ENCODE peak calls at places on chromosomes 3 and 15, in four cellular contexts. Z is fibroblast of lung, O is heart right ventricle, R is IMR-90. W is an unnamed sample.

GRCh38 chr3:34365766-34366165 is 567.3 kb downstream of the PDCD6IP start:
- DNase-seq in Z (no peak), O (no peak), R (no peak), W (no peak)

GRCh38 chr3:34777361-34777760 is 862.0 kb upstream of the ARPP21 start:
- DNase-seq in Z (no peak), O (no peak), R (no peak), W (no peak)

GRCh38 chr3:194586839-194587238 is 46.4 kb downstream of the TMEM44 start:
- DNase-seq in Z (peak), O (no peak), R (peak), W (no peak)

GRCh38 chr15:53246404-53246803 is 456.3 kb upstream of the ONECUT1 start:
- DNase-seq in Z (no peak), O (no peak), R (no peak), W (no peak)

GRCh38 chr3:100957407-100958100 is 35.7 kb downstream of the ABI3BP start:
- DNase-seq in Z (no peak), O (no peak), R (peak), W (no peak)

GRCh38 chr15:42158941-42159340 is 2.5 kb upstream of the PLA2G4F start:
- DNase-seq in Z (no peak), O (no peak), R (no peak), W (peak)

GRCh38 chr3:108820586-108820985 is 2.0 kb upstream of the TRAT1 start:
- DNase-seq in Z (no peak), O (no peak), R (no peak), W (no peak)

GRCh38 chr3:17473761-17474160 is 268.7 kb downstream of the TBC1D5 start:
- DNase-seq in Z (peak), O (no peak), R (peak), W (no peak)

GRCh38 chr3:114451051-114451451 is 157.2 kb downstream of the TIGIT start:
- DNase-seq in Z (peak), O (no peak), R (no peak), W (no peak)

GRCh38 chr15:48730506-48730905 is 80.4 kb downstream of the CEP152 start:
- DNase-seq in Z (no peak), O (no peak), R (no peak), W (no peak)

GRCh38 chr15:59680870-59681269 is 8.2 kb downstream of the BNIP2 start:
- DNase-seq in Z (no peak), O (no peak), R (peak), W (no peak)

GRCh38 chr3:61627768-61628185 is 66.4 kb downstream of the PTPRG start:
- DNase-seq in Z (peak), O (no peak), R (peak), W (no peak)

GRCh38 chr3:157089455-157090221 is 70.3 kb downstream of the CCNL1 start:
- DNase-seq in Z (no peak), O (peak), R (peak), W (no peak)

GRCh38 chr15:55742927-55743614 is at the start of gene PRTG:
- DNase-seq in Z (peak), O (peak), R (peak), W (peak)

GRCh38 chr3:81816473-81817260 is 55.2 kb upstream of the GBE1 start:
- DNase-seq in Z (peak), O (no peak), R (peak), W (no peak)

GRCh38 chr3:127848131-127849129 is 26.1 kb upstream of the MGLL start:
- DNase-seq in Z (no peak), O (no peak), R (peak), W (no peak)

GRCh38 chr15:49423021-49423420 is at the start of gene FGF7:
- DNase-seq in Z (peak), O (no peak), R (peak), W (no peak)

GRCh38 chr15:63227689-63228088 is 38.3 kb downstream of the RAB8B start:
- DNase-seq in Z (no peak), O (no peak), R (no peak), W (no peak)

GRCh38 chr3:177591371-177591770 is 394.1 kb upstream of the TBL1XR1 start:
- DNase-seq in Z (no peak), O (no peak), R (no peak), W (peak)

GRCh38 chr3:6449099-6449498 is 411.8 kb upstream of the GRM7 start:
- DNase-seq in Z (no peak), O (no peak), R (no peak), W (no peak)

GRCh38 chr3:99549918-99550603 is 88.3 kb upstream of the COL8A1 start:
- DNase-seq in Z (peak), O (no peak), R (peak), W (no peak)

GRCh38 chr3:12835005-12835665 is 6.2 kb downstream of the RPL32 start:
- DNase-seq in Z (no peak), O (no peak), R (no peak), W (no peak)

GRCh38 chr3:12841085-12841969 is at the start of gene RPL32:
- DNase-seq in Z (peak), O (peak), R (peak), W (peak)

GRCh38 chr3:12837295-12837986 is 3.9 kb downstream of the RPL32 start:
- DNase-seq in Z (no peak), O (no peak), R (no peak), W (no peak)

GRCh38 chr3:12840591-12841084 is 727 bp downstream of the RPL32 start:
- DNase-seq in Z (no peak), O (no peak), R (no peak), W (no peak)

DNA sequence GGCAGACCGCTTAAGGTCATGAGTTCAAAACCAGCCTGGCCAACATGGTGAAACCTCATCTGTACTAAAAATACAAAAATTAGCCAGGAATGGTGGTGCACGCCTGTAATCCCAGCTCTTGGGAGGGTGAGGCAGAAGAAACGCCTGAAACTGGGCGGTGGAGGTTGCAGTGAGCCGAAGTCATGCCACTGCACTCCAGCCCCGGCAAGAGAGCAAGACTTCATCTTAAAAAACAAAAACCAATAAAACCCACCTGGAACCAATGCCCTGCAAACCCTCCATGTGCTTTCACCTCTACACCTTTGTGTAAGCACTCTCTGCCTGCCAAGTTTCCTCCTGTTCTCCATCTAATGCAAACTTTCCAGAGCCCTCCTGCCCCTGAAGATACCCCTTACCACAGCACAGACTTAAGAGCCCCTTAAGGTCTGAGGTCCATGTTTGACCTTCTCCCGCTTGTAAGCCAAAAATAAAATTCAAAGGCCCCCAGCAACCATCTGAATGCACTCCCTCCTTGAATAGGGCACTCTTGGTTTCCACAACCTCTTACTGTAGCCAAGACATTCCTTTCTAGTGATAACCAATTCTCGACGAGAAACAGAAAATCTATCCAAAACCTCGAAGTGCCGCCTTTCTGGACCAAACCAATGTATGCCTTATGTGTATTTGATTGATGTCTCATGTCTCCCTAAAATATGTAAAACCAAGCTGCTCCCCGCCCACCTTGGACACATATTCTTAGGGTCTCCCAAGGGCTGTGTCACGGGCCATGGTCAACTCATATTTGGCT is 3.0 kb downstream of the RPL32 start:
- DNase-seq in Z (no peak), O (no peak), R (peak), W (no peak)
- H3K4me3 ChIP-seq in Z (no peak), O (no peak), R (no peak), W (no peak)

GRCh38 chr3:39540162-39540921 is 72.9 kb downstream of the MOBP start:
- DNase-seq in Z (no peak), O (no peak), R (no peak), W (no peak)

GRCh38 chr3:39542588-39542988 is 75.1 kb downstream of the MOBP start:
- DNase-seq in Z (no peak), O (no peak), R (no peak), W (no peak)

GRCh38 chr3:39541442-39541841 is 74.0 kb downstream of the MOBP start:
- DNase-seq in Z (no peak), O (no peak), R (no peak), W (no peak)

GRCh38 chr3:39541917-39542329 is 74.4 kb downstream of the MOBP start:
- DNase-seq in Z (peak), O (no peak), R (peak), W (no peak)
- H3K4me3 ChIP-seq in Z (no peak), O (no peak), R (no peak), W (no peak)

GRCh38 chr3:76245073-76245472 is 459.7 kb upstream of the ZNF717 start:
- DNase-seq in Z (peak), O (no peak), R (no peak), W (no peak)

GRCh38 chr3:76245622-76246021 is 460.3 kb upstream of the ZNF717 start:
- DNase-seq in Z (no peak), O (no peak), R (no peak), W (no peak)

DNA sequence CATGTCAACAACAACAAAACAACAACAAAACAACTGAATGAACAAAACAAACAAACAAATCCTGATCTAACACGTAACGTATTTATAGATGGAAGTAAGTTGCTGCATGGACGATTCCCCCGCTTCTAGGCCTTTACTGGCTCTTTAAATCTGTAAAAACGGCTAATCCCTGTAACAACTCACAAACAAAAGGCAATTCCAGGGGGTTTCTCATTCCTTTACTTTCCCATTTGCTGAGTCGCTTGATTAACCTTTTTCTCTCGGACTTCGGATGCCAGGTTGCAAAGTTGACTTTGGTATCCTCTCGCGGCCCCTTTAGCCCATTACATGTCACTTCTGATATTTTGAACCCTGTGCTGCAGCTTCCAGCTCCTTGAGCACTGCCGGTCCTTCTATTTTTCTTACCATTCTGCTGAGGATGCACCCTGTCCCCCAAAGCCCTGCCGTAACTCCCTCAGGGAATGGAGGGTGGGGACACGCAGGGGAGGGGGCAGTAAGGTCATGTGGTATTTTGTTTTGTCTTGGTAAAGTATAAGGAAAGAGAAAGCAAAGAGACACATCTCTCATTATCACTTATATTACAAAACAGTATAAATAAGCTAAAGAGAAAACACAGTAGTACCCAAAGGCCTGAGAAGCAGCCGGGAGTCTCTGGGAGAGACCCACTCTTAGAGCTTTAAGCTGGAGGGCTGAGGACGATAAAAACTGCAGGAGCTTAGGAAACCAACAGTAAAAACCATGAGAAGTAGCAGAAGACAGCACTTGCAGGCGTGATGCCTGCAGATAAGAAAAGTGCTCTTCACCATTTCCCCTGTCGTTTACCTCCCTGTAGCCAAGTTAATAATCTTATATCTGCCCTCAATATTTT is 457.8 kb upstream of the ZNF717 start:
- DNase-seq in Z (no peak), O (no peak), R (no peak), W (no peak)
- H3K4me3 ChIP-seq in Z (no peak), O (no peak), R (no peak), W (no peak)

GRCh38 chr3:14131134-14131533 is 6.3 kb downstream of the TMEM43 start:
- DNase-seq in Z (no peak), O (no peak), R (no peak), W (no peak)
- H3K4me3 ChIP-seq in Z (no peak), O (no peak), R (no peak), W (no peak)